ENCODE peak calls at places on chromosome 9, in four cellular contexts. X is kidney; I is CD8-positive, alpha-beta T cell; Y is testis. M is an unnamed sample.
A peak's percentile ranks its signal among the peaks of the same experiment; 100 is the strongest.

GRCh38 chr9:112787942-112788341 is 37.4 kb downstream of the SNX30 start:
- DNase-seq in X (no peak), Y (no peak), I (no peak), M (no peak)

GRCh38 chr9:7058539-7058938 is 300.8 kb downstream of the KDM4C start:
- DNase-seq in Y (no peak), I (no peak), X (no peak), M (no peak)

GRCh38 chr9:111839387-111839786 is 44.6 kb upstream of the SHOC1 start:
- DNase-seq in I (no peak), X (no peak), Y (no peak), M (no peak)

GRCh38 chr9:137545123-137545522 is 5.1 kb downstream of the PNPLA7 start:
- DNase-seq in I (no peak), Y (no peak), X (no peak), M (no peak)

GRCh38 chr9:112705773-112706427 is 12.0 kb downstream of the INIP start:
- DNase-seq in Y (peak; percentile 78), I (no peak), X (no peak), M (no peak)

GRCh38 chr9:135371535-135371934 is 108.0 kb upstream of the PPP1R26 start:
- DNase-seq in X (no peak), Y (no peak), I (no peak), M (no peak)

GRCh38 chr9:13033959-13034695 is 245.4 kb downstream of the MPDZ start:
- DNase-seq in I (no peak), X (peak; percentile 71), Y (peak; percentile 83), M (no peak)

GRCh38 chr9:122781671-122782070 is 7.1 kb upstream of the OR5C1 start:
- DNase-seq in Y (no peak), X (no peak), I (no peak), M (no peak)

GRCh38 chr9:87581513-87581912 is 83.8 kb downstream of the DAPK1 start:
- DNase-seq in I (no peak), Y (no peak), X (no peak), M (no peak)

GRCh38 chr9:82829818-82830217 is 233.1 kb downstream of the RASEF start:
- DNase-seq in Y (no peak), X (no peak), I (no peak), M (no peak)

GRCh38 chr9:8857330-8858249 is 1058.0 kb upstream of the DMAC1 start:
- DNase-seq in X (peak; percentile 88), I (no peak), Y (peak; percentile 71), M (no peak)

GRCh38 chr9:136584401-136585328 is 38.8 kb upstream of the NOTCH1 start:
- DNase-seq in I (no peak), Y (peak; percentile 73), X (peak; percentile 71), M (no peak)

GRCh38 chr9:2469681-2470141 is 151.9 kb upstream of the VLDLR start:
- DNase-seq in Y (peak; percentile 54), I (no peak), X (no peak), M (no peak)

GRCh38 chr9:38043931-38044623 is 24.9 kb downstream of the SHB start:
- DNase-seq in I (no peak), Y (no peak), X (peak; percentile 91), M (no peak)
- H3K4me1 ChIP-seq in I (no peaks in the 10 kb centered on the region), Y (peaks cover 2% of the 10 kb centered on the region), X (peaks cover 69% of the 10 kb centered on the region), M (peaks cover 59% of the 10 kb centered on the region)

GRCh38 chr9:121634800-121635261 is 16.6 kb upstream of the DAB2IP start:
- DNase-seq in Y (peak; percentile 47), I (no peak), X (no peak), M (no peak)
- H3K4me1 ChIP-seq in Y (peaks cover 5% of the 10 kb centered on the region), I (no peaks in the 10 kb centered on the region), X (peaks cover 31% of the 10 kb centered on the region), M (peaks cover 3% of the 10 kb centered on the region)

GRCh38 chr9:14322211-14323082 is 8.5 kb upstream of the NFIB start:
- DNase-seq in I (peak; percentile 50), Y (peak; percentile 91), X (peak; percentile 96), M (peak; percentile 88)
- H3K4me1 ChIP-seq in I (peaks cover 5% of the 10 kb centered on the region), Y (peaks cover 15% of the 10 kb centered on the region), X (peaks cover 16% of the 10 kb centered on the region), M (peaks cover 60% of the 10 kb centered on the region)

DNA sequence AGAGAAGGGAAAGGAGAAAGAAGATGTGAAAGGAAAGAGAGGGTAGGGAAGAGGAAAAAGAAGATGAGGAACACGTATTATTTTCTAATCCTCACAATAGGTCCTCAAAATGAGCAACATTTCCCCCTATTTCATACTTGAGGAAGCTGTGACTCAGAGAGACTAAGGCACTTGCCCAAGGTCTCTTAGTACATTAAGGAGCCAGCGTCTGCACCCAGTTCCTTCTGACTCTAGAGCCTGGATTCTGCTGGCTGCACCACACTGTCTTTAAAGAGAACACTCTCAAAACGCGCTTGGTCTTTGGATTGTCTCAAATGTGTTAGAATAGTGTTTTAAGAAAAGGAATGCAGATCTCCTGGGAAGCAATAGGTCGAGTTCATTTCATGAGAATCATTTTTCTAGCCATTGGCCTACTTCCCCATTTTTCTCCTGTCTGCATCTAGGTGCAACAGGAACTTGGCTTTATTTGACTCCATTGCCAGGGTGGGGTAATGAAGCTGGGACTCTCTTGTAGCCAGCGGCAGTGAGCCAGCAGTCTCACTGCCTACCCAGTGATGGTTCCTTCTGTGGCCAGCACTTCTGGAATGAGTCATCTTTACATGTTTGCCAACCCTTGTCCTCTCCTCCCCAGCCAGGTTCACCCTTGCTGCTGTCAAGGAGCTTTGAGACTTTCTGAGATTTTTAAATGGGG is 82.6 kb downstream of the DOCK8 start:
- DNase-seq in I (no peak), X (no peak), Y (no peak), M (no peak)
- H3K4me1 ChIP-seq in I (peaks cover 15% of the 10 kb centered on the region), X (no peaks in the 10 kb centered on the region), Y (no peaks in the 10 kb centered on the region), M (no peaks in the 10 kb centered on the region)

GRCh38 chr9:91034521-91034920 is 232.9 kb downstream of the SYK start:
- DNase-seq in Y (no peak), I (no peak), X (peak; percentile 35), M (no peak)

GRCh38 chr9:91034976-91035824 is 233.6 kb downstream of the SYK start:
- DNase-seq in I (no peak), Y (no peak), X (peak; percentile 41), M (no peak)

GRCh38 chr9:91036826-91037510 is 235.3 kb downstream of the SYK start:
- DNase-seq in X (peak; percentile 93), Y (peak; percentile 89), I (peak; percentile 33), M (no peak)

GRCh38 chr9:91036356-91036755 is 234.7 kb downstream of the SYK start:
- DNase-seq in Y (no peak), X (peak; percentile 51), I (no peak), M (no peak)

DNA sequence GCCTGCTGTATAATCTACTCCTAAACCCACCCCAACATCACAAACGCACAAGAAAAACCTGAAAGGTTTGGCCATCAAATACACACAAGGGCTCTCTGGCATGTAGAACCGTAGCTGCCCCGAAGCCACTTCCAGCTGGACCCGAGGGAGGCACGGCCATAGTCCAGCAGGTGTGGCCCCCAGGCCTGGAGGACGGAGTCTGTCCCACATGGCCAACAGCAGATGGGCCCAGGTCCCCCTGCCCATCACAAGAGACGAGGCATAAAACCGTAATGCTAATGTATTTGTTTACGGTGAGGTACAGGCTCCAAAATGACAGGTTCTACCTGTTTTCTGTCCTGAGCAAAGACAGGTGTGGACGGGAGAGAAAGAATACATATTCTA is 234.2 kb downstream of the SYK start:
- DNase-seq in I (no peak), X (peak; percentile 66), Y (no peak), M (no peak)
- H3K4me1 ChIP-seq in I (peaks cover 11% of the 10 kb centered on the region), X (peaks cover 15% of the 10 kb centered on the region), Y (peaks cover 15% of the 10 kb centered on the region), M (peaks cover 12% of the 10 kb centered on the region)

GRCh38 chr9:126623667-126624452 is 10.1 kb downstream of the LMX1B start:
- DNase-seq in I (no peak), X (no peak), Y (no peak), M (no peak)
- H3K4me1 ChIP-seq in I (peaks cover 21% of the 10 kb centered on the region), X (no peaks in the 10 kb centered on the region), Y (peaks cover 13% of the 10 kb centered on the region), M (no peaks in the 10 kb centered on the region)

GRCh38 chr9:22037954-22038690 is 29.0 kb upstream of the CDKN2B start:
- DNase-seq in Y (no peak), I (no peak), X (no peak), M (no peak)
- H3K4me1 ChIP-seq in Y (no peaks in the 10 kb centered on the region), I (no peaks in the 10 kb centered on the region), X (no peaks in the 10 kb centered on the region), M (peaks cover 78% of the 10 kb centered on the region)

DNA sequence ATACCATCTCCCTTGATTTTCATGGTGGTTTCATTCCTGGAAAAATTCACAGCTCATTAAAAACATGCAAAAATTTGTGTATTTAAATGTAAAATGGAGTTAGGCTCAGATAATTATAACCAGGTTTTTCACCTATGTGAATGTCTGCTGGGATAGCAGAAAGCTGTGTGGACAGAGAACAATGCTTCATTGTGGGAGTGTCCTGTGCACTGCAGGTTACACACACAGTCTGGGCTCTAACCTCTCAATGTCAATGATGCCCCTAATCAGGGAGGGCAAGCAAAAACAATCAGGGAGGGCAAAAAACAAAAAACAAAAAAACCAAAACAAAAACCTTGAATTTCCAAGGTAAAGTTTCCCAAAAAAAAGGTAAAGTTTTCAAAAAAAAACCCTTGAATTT is 158.9 kb upstream of the KLF9 start:
- DNase-seq in Y (no peak), X (no peak), I (no peak), M (no peak)
- H3K4me1 ChIP-seq in Y (no peaks in the 10 kb centered on the region), X (peaks cover 21% of the 10 kb centered on the region), I (no peaks in the 10 kb centered on the region), M (peaks cover 8% of the 10 kb centered on the region)

GRCh38 chr9:34997375-34997774 is 7.8 kb downstream of the DNAJB5 start:
- DNase-seq in Y (no peak), X (no peak), I (no peak), M (peak; percentile 7)
- H3K4me1 ChIP-seq in Y (peaks cover 31% of the 10 kb centered on the region), X (peaks cover 40% of the 10 kb centered on the region), I (no peaks in the 10 kb centered on the region), M (peaks cover 51% of the 10 kb centered on the region)

DNA sequence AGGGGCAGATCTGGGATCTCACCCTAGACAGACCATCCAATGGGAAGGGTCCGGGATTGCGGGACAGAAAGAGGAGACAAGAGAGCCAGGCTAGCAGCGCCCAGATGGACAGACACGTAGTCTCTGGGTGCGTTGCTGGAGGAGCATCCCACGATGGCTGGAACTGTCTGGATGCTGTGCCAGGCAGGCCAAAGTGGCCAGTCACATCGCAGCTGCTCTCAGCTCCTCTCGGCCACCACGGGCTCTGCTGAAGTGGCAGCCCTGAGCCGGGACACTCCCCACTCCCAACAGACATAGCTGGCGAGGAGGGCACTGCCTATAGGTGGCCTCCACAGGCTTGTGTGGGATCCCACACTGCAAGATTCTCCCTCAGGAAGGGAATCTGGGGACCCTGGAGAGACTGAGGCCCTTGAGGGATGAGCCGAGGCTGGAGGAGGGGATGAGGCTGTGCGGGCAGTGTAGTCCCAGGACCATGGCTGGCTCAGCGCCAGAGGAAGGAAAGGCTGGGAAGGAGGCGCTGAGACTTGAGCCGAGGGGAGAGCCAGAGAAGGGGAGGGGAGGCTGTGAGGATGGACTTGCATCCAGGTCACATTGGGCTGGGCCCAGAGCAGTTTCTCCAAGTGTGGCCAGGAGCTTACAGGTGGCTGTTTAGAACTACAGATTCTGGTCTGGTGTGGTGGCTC is 10.3 kb upstream of the WDR5 start:
- DNase-seq in X (peak; percentile 64), I (no peak), Y (no peak), M (no peak)
- H3K4me1 ChIP-seq in X (no peaks in the 10 kb centered on the region), I (no peaks in the 10 kb centered on the region), Y (no peaks in the 10 kb centered on the region), M (peaks cover 2% of the 10 kb centered on the region)